ENCODE peak calls at places on chromosomes 16 and 17, in five cellular contexts. C is naive thymus-derived CD4-positive, alpha-beta T cell; J is esophagus mucosa; K is naive thymus-derived CD8-positive, alpha-beta T cell; F is pancreas. Z is an unnamed sample.

GRCh38 chr16:4261557-4262172 is 11.2 kb downstream of the TFAP4 start:
- ATAC-seq in C (peak; percentile 60), J (peak; percentile 27), K (peak; percentile 56), F (peak; percentile 6), Z (no peak)

GRCh38 chr16:78395035-78395434 is 295.6 kb downstream of the WWOX start:
- ATAC-seq in C (no peak), J (no peak), K (no peak), F (no peak), Z (no peak)

GRCh38 chr17:10048951-10049350 is 143.9 kb upstream of the RCVRN start:
- ATAC-seq in C (no peak), J (no peak), K (no peak), F (peak; percentile 47), Z (no peak)

GRCh38 chr17:36002631-36003030 is 1.3 kb upstream of the CCL15 start:
- ATAC-seq in C (no peak), J (no peak), K (no peak), F (no peak), Z (no peak)

GRCh38 chr17:64662774-64663367 is 764 bp upstream of the SMURF2 start:
- ATAC-seq in C (no peak), J (peak; percentile 45), K (no peak), F (peak; percentile 29), Z (no peak)

GRCh38 chr17:42277342-42277712 is 1.1 kb upstream of the STAT5B start:
- ATAC-seq in C (no peak), J (peak; percentile 5), K (no peak), F (peak; percentile 10), Z (peak; percentile 43)

GRCh38 chr16:16150117-16150877 is 73.0 kb downstream of the ABCC6 start:
- ATAC-seq in C (peak; percentile 26), J (peak; percentile 17), K (peak; percentile 18), F (peak; percentile 88), Z (peak; percentile 60)

GRCh38 chr17:18857864-18858566 is at the start of gene PRPSAP2:
- ATAC-seq in C (peak; percentile 97), J (peak; percentile 97), K (peak; percentile 81), F (peak; percentile 94), Z (peak; percentile 81)

GRCh38 chr17:28407974-28408306 is 1.9 kb upstream of the SLC46A1 start:
- ATAC-seq in C (no peak), J (no peak), K (no peak), F (no peak), Z (no peak)

GRCh38 chr17:76597156-76598003 is 11.7 kb upstream of the ST6GALNAC2 start:
- ATAC-seq in C (peak; percentile 65), J (peak; percentile 89), K (no peak), F (peak; percentile 70), Z (peak; percentile 24)

GRCh38 chr16:10497132-10498088 is 83.0 kb downstream of the EMP2 start:
- ATAC-seq in C (no peak), J (peak; percentile 45), K (no peak), F (peak; percentile 58), Z (no peak)

GRCh38 chr17:32814837-32815236 is 62.1 kb downstream of the MYO1D start:
- ATAC-seq in C (no peak), J (no peak), K (no peak), F (no peak), Z (no peak)

GRCh38 chr17:68753985-68754769 is 153.0 kb upstream of the FAM20A start:
- ATAC-seq in C (no peak), J (no peak), K (no peak), F (no peak), Z (no peak)

GRCh38 chr17:74831442-74832146 is 28.1 kb downstream of the GRIN2C start:
- ATAC-seq in C (no peak), J (no peak), K (no peak), F (no peak), Z (no peak)

GRCh38 chr17:72734611-72735010 is 357.9 kb downstream of the SLC39A11 start:
- ATAC-seq in C (no peak), J (no peak), K (no peak), F (no peak), Z (no peak)

GRCh38 chr17:45910667-45911066 is 16.3 kb downstream of the MAPT start:
- ATAC-seq in C (no peak), J (no peak), K (no peak), F (no peak), Z (no peak)

GRCh38 chr17:2724783-2725164 is 13.2 kb upstream of the CLUH start:
- ATAC-seq in C (peak; percentile 82), J (peak; percentile 62), K (peak; percentile 93), F (peak; percentile 95), Z (no peak)

GRCh38 chr17:45743626-45744326 is 40.3 kb upstream of the CRHR1 start:
- ATAC-seq in C (no peak), J (no peak), K (no peak), F (no peak), Z (no peak)

GRCh38 chr17:73482251-73482661 is 162.0 kb downstream of the SDK2 start:
- ATAC-seq in C (peak; percentile 68), J (no peak), K (no peak), F (no peak), Z (no peak)

GRCh38 chr16:57112403-57113041 is 20.1 kb downstream of the CPNE2 start:
- ATAC-seq in C (no peak), J (peak; percentile 8), K (no peak), F (no peak), Z (no peak)

GRCh38 chr16:69225136-69225535 is 38.2 kb downstream of the SNTB2 start:
- ATAC-seq in C (no peak), J (peak; percentile 49), K (no peak), F (peak; percentile 35), Z (no peak)